ENCODE peak calls at places on chromosome 18, in nine cellular contexts. H, W, A, U, P, E, K, B and N are unnamed samples.
A peak's percentile ranks its signal among the peaks of the same experiment; 100 is the strongest.

GRCh38 chr18:58416704-58417683 is 211.9 kb downstream of the ALPK2 start:
- DNase-seq in U (peak; percentile 68), B (no peak), A (peak; percentile 83), P (no peak), K (peak; percentile 66), E (no peak), H (no peak), W (no peak), N (no peak)

GRCh38 chr18:2846638-2847340 is at the start of gene EMILIN2:
- DNase-seq in W (peak; percentile 83), K (peak; percentile 26), A (peak; percentile 68), B (no peak), P (peak; percentile 35), E (no peak), H (no peak), U (no peak), N (no peak)

GRCh38 chr18:73007195-73007934 is 139.6 kb upstream of the NETO1 start:
- DNase-seq in U (no peak), A (no peak), E (no peak), B (no peak), H (no peak), P (peak; percentile 12), W (peak; percentile 14), K (no peak), N (no peak)

GRCh38 chr18:676069-676468 is 18.6 kb downstream of the TYMS start:
- DNase-seq in P (no peak), E (no peak), H (no peak), K (no peak), A (no peak), U (no peak), W (no peak), B (no peak), N (no peak)

GRCh38 chr18:51890762-51891161 is 449.2 kb upstream of the DCC start:
- DNase-seq in E (no peak), B (no peak), K (peak; percentile 2), A (peak; percentile 0), W (no peak), H (no peak), U (peak; percentile 6), P (no peak), N (no peak)

GRCh38 chr18:12278765-12279682 is 24.9 kb downstream of the CIDEA start:
- DNase-seq in H (peak; percentile 72), A (peak; percentile 99), K (peak; percentile 98), P (no peak), U (peak; percentile 99), E (peak; percentile 16), B (no peak), W (no peak), N (no peak)

GRCh38 chr18:41036346-41036745 is 918.7 kb upstream of the PIK3C3 start:
- DNase-seq in H (no peak), E (no peak), W (no peak), P (no peak), U (no peak), B (no peak), A (no peak), K (no peak), N (no peak)

GRCh38 chr18:42969366-42969765 is 146.1 kb downstream of the RIT2 start:
- DNase-seq in E (no peak), B (no peak), A (no peak), P (no peak), H (no peak), W (no peak), U (no peak), K (no peak), N (no peak)

GRCh38 chr18:32576296-32576916 is 105.7 kb upstream of the GAREM1 start:
- DNase-seq in B (no peak), P (peak; percentile 40), E (peak; percentile 85), H (peak; percentile 35), U (peak; percentile 14), K (peak; percentile 43), W (no peak), A (no peak), N (no peak)

GRCh38 chr18:76493213-76494107 is 1.6 kb downstream of the ZNF516 start:
- DNase-seq in U (peak; percentile 36), P (peak; percentile 53), A (peak; percentile 57), B (no peak), W (peak; percentile 72), K (peak; percentile 43), H (peak; percentile 28), E (no peak), N (no peak)

GRCh38 chr18:10147752-10148151 is 233.9 kb downstream of the VAPA start:
- DNase-seq in H (no peak), U (no peak), E (no peak), A (no peak), P (no peak), B (no peak), K (no peak), W (no peak), N (no peak)

GRCh38 chr18:22641973-22642372 is 224.3 kb upstream of the CTAGE1 start:
- DNase-seq in E (no peak), P (no peak), W (no peak), H (no peak), A (no peak), B (no peak), U (no peak), K (no peak), N (no peak)

GRCh38 chr18:48782381-48782841 is 168.4 kb downstream of the SMAD7 start:
- DNase-seq in P (peak; percentile 60), K (no peak), W (no peak), B (no peak), A (peak; percentile 27), H (peak; percentile 50), U (no peak), E (no peak), N (no peak)

GRCh38 chr18:75089748-75090327 is 119.1 kb downstream of the PTGR3 start:
- DNase-seq in U (no peak), K (no peak), P (no peak), B (no peak), E (no peak), W (no peak), A (no peak), H (no peak), N (no peak)